ENCODE peak calls at places on chromosome 1, in six cellular contexts. D, V, Y, A, B and C are unnamed samples. For H3K36me3 and H3K4me1, the result is how much of the 10 kb centered on the place peaks cover.

GRCh38 chr1:46480959-46481646 is 8.5 kb upstream of the DMBX1 start:
- DNase-seq in D (no peak), V (no peak), Y (no peak), A (no peak), B (no peak), C (no peak)

GRCh38 chr1:51313961-51314777 is 16.2 kb downstream of the TTC39A start:
- DNase-seq in D (peak), V (no peak), Y (peak), A (no peak), B (peak), C (no peak)

GRCh38 chr1:85116856-85117255 is 68.6 kb upstream of the MCOLN3 start:
- DNase-seq in D (no peak), V (no peak), Y (no peak), A (no peak), B (no peak), C (no peak)

GRCh38 chr1:14511281-14511680 is 87.2 kb upstream of the KAZN start:
- DNase-seq in D (no peak), V (no peak), Y (no peak), A (no peak), B (no peak), C (no peak)

GRCh38 chr1:206935491-206936067 is 10.7 kb downstream of the PIGR start:
- DNase-seq in D (peak), V (peak), Y (no peak), A (peak), B (no peak), C (no peak)

GRCh38 chr1:151612506-151613274 is 840 bp downstream of the SNX27 start:
- DNase-seq in D (no peak), V (peak), Y (peak), A (peak), B (peak), C (no peak)

GRCh38 chr1:12344611-12345299 is 114.9 kb downstream of the VPS13D start:
- DNase-seq in D (no peak), V (no peak), Y (no peak), A (no peak), B (peak), C (peak)

GRCh38 chr1:25022361-25023189 is 92.5 kb upstream of the RUNX3 start:
- DNase-seq in D (peak), V (no peak), Y (peak), A (peak), B (peak), C (peak)

GRCh38 chr1:181083842-181084605 is 4.5 kb upstream of the IER5 start:
- DNase-seq in D (no peak), V (peak), Y (peak), A (peak), B (peak), C (no peak)

GRCh38 chr1:145777357-145778145 is 46.3 kb downstream of the RNF115 start:
- DNase-seq in D (no peak), V (no peak), Y (no peak), A (no peak), B (no peak), C (no peak)

GRCh38 chr1:112721966-112722524 is 6.9 kb upstream of the PPM1J start:
- DNase-seq in D (no peak), V (no peak), Y (no peak), A (no peak), B (peak), C (peak)

GRCh38 chr1:192003295-192004083 is 154.8 kb upstream of the RGS18 start:
- DNase-seq in D (no peak), V (no peak), Y (no peak), A (no peak), B (no peak), C (no peak)

GRCh38 chr1:210655511-210655910 is 326.8 kb downstream of the HHAT start:
- DNase-seq in D (peak), V (no peak), Y (no peak), A (no peak), B (no peak), C (no peak)

GRCh38 chr1:49163041-49163440 is 386.4 kb upstream of the BEND5 start:
- DNase-seq in D (no peak), V (no peak), Y (no peak), A (no peak), B (no peak), C (no peak)

GRCh38 chr1:94729287-94729686 is 90.9 kb upstream of the SLC44A3 start:
- DNase-seq in D (peak), V (no peak), Y (no peak), A (no peak), B (no peak), C (no peak)

GRCh38 chr1:16189003-16189402 is 23.4 kb downstream of the ARHGEF19 start:
- DNase-seq in D (no peak), V (no peak), Y (no peak), A (no peak), B (peak), C (no peak)

GRCh38 chr1:85398391-85399064 is 66.4 kb downstream of the DDAH1 start:
- DNase-seq in D (peak), V (no peak), Y (no peak), A (no peak), B (no peak), C (no peak)

GRCh38 chr1:225835752-225836151 is 25.8 kb downstream of the EPHX1 start:
- DNase-seq in D (peak), V (no peak), Y (peak), A (no peak), B (peak), C (peak)

GRCh38 chr1:21259316-21260076 is 30.8 kb downstream of the ECE1 start:
- DNase-seq in D (no peak), V (no peak), Y (no peak), A (no peak), B (no peak), C (no peak)

GRCh38 chr1:5649795-5650194 is 342.4 kb downstream of the NPHP4 start:
- DNase-seq in D (no peak), V (no peak), Y (no peak), A (no peak), B (no peak), C (no peak)

GRCh38 chr1:66925558-66925910 is 744 bp downstream of the MIER1 start:
- DNase-seq in D (no peak), V (no peak), Y (no peak), A (no peak), B (no peak), C (no peak)

GRCh38 chr1:201964266-201964665 is 9.0 kb downstream of the TIMM17A start:
- DNase-seq in D (peak), V (no peak), Y (no peak), A (no peak), B (no peak), C (no peak)

GRCh38 chr1:165871311-165872067 is 44.1 kb downstream of the UCK2 start:
- DNase-seq in D (peak), V (peak), Y (no peak), A (peak), B (no peak), C (no peak)

GRCh38 chr1:226571901-226572300 is 23.3 kb downstream of the STUM start:
- DNase-seq in D (no peak), V (no peak), Y (no peak), A (no peak), B (peak), C (no peak)

GRCh38 chr1:172498858-172499257 is 34.1 kb upstream of the SUCO start:
- DNase-seq in D (no peak), V (no peak), Y (no peak), A (no peak), B (no peak), C (no peak)

GRCh38 chr1:41673355-41673754 is 188.9 kb upstream of the EDN2 start:
- DNase-seq in D (peak), V (no peak), Y (no peak), A (peak), B (no peak), C (no peak)

GRCh38 chr1:174206148-174206826 is 47.0 kb downstream of the RABGAP1L start:
- DNase-seq in D (no peak), V (no peak), Y (no peak), A (no peak), B (no peak), C (no peak)

GRCh38 chr1:156750932-156751723 is at the start of gene HDGF:
- DNase-seq in D (no peak), V (peak), Y (peak), A (no peak), B (peak), C (no peak)

GRCh38 chr1:10561497-10561896 is 86.7 kb downstream of the PEX14 start:
- DNase-seq in D (peak), V (no peak), Y (no peak), A (no peak), B (no peak), C (no peak)

GRCh38 chr1:246703581-246703980 is 20.6 kb upstream of the SCCPDH start:
- DNase-seq in D (no peak), V (no peak), Y (no peak), A (no peak), B (no peak), C (no peak)

GRCh38 chr1:170445096-170445495 is 86.9 kb upstream of the GORAB start:
- DNase-seq in D (peak), V (no peak), Y (no peak), A (no peak), B (no peak), C (no peak)

GRCh38 chr1:15751739-15752138 is 6.9 kb upstream of the FBLIM1 start:
- DNase-seq in D (no peak), V (no peak), Y (no peak), A (no peak), B (no peak), C (no peak)

GRCh38 chr1:95007687-95008086 is 65.1 kb downstream of the ALG14 start:
- DNase-seq in D (no peak), V (no peak), Y (no peak), A (no peak), B (no peak), C (no peak)

GRCh38 chr1:24047101-24047459 is 64.9 kb downstream of the MYOM3 start:
- DNase-seq in D (peak), V (no peak), Y (peak), A (no peak), B (peak), C (peak)

GRCh38 chr1:28506907-28507246 is 1.0 kb downstream of the RCC1 start:
- DNase-seq in D (no peak), V (no peak), Y (no peak), A (no peak), B (no peak), C (no peak)

GRCh38 chr1:28507247-28507645 is 1.4 kb downstream of the RCC1 start:
- DNase-seq in D (no peak), V (peak), Y (no peak), A (no peak), B (no peak), C (no peak)

GRCh38 chr1:28509705-28510349 is 4.0 kb downstream of the RCC1 start:
- DNase-seq in D (no peak), V (no peak), Y (no peak), A (no peak), B (no peak), C (no peak)

GRCh38 chr1:28507646-28508434 is 2.0 kb downstream of the RCC1 start:
- DNase-seq in D (no peak), V (no peak), Y (no peak), A (no peak), B (no peak), C (no peak)

GRCh38 chr1:28508435-28508754 is 2.6 kb downstream of the RCC1 start:
- DNase-seq in D (no peak), V (peak), Y (no peak), A (no peak), B (no peak), C (no peak)
- H3K36me3 ChIP-seq in D (under half), V (under half), Y (under half), A (under half), B (under half), C (half or more)

GRCh38 chr1:87056974-87057373 is 142.5 kb downstream of the HS2ST1 start:
- DNase-seq in D (no peak), V (no peak), Y (no peak), A (no peak), B (no peak), C (no peak)

GRCh38 chr1:87048237-87048636 is 133.8 kb downstream of the HS2ST1 start:
- DNase-seq in D (no peak), V (no peak), Y (no peak), A (no peak), B (no peak), C (no peak)

GRCh38 chr1:87052986-87053385 is 138.6 kb downstream of the HS2ST1 start:
- DNase-seq in D (no peak), V (no peak), Y (no peak), A (no peak), B (no peak), C (no peak)

GRCh38 chr1:87052400-87052799 is 138.0 kb downstream of the HS2ST1 start:
- DNase-seq in D (no peak), V (no peak), Y (no peak), A (no peak), B (no peak), C (no peak)

GRCh38 chr1:87051965-87052364 is 137.5 kb downstream of the HS2ST1 start:
- DNase-seq in D (no peak), V (no peak), Y (no peak), A (no peak), B (no peak), C (no peak)
- H3K27ac ChIP-seq in D (no peak), V (no peak), Y (no peak), A (no peak), B (no peak), C (no peak)

DNA sequence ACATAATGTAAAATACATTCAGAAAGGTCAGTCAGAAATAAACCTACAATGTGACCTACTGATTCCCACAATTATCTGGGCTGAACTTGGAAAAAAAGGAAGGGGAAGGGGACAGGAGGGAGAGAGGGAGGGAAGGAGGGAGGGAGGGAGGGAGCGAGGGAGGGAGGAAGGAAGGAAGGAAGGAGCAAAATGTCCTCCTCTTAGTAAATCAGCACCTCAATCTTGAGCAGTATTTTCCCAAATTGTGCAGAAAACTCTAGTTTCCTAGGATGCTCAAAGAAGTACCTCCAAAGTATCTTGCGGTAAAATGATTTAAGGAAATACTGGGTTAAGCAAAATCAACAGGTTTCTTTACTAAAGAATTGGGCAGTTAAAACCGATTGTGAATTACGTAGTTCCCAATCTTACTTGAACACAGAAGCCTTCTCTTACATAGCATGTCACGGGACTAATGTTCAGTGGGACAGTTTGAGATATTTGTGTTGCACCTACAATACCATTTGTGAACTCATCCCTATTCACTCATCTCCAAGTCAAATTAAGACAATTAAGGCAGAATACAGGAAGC is 51.0 kb upstream of the ASPM start:
- DNase-seq in D (no peak), V (no peak), Y (no peak), A (no peak), B (no peak), C (no peak)
- H3K4me1 ChIP-seq in D (under half), V (under half), Y (under half), A (half or more), B (under half), C (under half)

DNA sequence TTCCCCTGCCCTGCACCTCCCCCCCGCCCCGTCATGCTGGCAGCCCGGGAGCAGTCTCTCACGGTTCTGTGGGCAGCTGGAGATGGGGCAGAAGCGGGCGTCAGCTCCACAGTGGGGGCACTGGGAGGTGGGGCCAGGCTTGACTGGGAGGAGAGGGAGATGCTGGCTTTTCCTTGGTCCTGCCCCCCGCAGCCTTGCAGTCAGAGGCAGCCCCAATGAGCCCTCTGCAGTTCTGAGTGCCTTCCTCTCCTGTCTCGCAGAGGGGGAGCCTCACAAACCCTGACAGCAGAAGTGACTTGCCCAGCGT is 21.7 kb downstream of the ARHGEF10L start:
- DNase-seq in D (no peak), V (no peak), Y (no peak), A (no peak), B (peak), C (no peak)
- H3K36me3 ChIP-seq in D (under half), V (under half), Y (under half), A (under half), B (under half), C (under half)

DNA sequence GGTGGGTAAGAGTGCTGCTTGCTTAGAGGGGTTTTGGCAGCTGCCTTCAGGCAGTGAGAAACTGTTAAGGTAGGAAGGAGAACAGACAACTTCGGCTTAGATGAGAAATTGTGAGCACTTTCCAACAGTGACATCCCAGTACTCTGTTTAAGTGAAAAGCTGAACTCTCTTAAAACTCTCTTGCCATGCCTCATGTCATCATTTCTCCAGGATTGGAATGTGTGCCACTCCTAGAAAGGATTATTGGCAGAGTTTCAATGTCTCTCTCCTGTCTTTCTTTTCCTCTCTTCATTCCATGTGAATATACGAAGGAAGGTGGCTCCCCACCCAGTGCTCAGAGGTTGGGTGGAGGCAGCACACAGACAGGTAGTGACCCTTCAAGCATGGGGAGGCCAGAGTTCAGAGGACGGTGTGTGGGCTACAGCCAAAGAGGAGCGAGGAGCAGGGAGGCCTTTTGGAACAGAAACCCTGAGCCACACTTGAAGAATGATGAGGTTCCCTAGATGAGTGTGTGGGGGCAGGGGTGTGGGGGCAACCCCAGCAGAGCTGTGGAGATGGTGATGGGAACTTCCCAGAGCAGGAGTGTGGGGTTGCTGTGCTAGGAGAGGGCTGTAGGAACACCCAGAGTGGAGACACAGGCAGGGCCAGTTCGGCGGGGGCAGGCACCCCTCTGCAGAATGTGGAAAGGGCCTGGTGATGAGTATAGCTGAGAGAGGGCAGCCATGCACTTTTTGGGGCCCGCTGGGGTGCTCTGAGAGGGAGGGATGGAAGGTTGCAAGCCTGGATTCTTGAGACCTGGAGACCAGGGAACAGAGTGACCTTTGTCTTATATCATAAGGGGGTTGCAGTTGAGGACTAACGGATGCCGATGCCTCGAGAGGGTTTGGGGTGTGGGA is 58.8 kb downstream of the GALNT2 start:
- DNase-seq in D (peak), V (no peak), Y (no peak), A (no peak), B (no peak), C (no peak)
- H3K27ac ChIP-seq in D (no peak), V (no peak), Y (no peak), A (peak), B (no peak), C (no peak)

GRCh38 chr1:241707442-241707841 is 55.4 kb downstream of the WDR64 start:
- DNase-seq in D (no peak), V (no peak), Y (no peak), A (no peak), B (no peak), C (no peak)
- H3K4me1 ChIP-seq in D (under half), V (under half), Y (under half), A (under half), B (under half), C (under half)

GRCh38 chr1:228393268-228393699 is 13.4 kb downstream of the TRIM11 start:
- DNase-seq in D (peak), V (peak), Y (no peak), A (no peak), B (peak), C (no peak)
- H3K36me3 ChIP-seq in D (under half), V (under half), Y (under half), A (under half), B (under half), C (under half)

GRCh38 chr1:205258313-205259176 is 30.8 kb downstream of the TMCC2 start:
- DNase-seq in D (peak), V (no peak), Y (no peak), A (no peak), B (no peak), C (no peak)
- H3K27ac ChIP-seq in D (no peak), V (no peak), Y (no peak), A (no peak), B (no peak), C (no peak)

DNA sequence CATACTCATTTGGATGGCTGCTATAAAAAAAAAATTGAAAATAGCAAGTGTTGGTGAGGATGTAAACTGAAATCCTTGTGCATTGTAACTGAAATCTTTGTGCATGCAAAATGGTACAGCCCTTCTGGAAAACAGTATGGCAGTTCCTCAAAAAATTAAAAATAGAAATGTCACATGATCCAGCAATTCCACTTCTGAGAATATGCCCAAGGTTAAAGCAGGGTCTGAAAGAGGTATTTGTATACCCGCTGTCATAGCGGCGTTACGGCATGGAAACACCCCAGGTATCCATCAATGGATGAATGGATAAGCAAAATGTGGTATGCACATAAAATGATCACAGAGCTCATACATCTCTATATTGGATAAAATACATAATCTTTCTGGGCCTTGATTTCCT is 116.7 kb downstream of the RUSC1 start:
- DNase-seq in D (no peak), V (no peak), Y (no peak), A (no peak), B (no peak), C (no peak)
- H3K4me1 ChIP-seq in D (under half), V (under half), Y (under half), A (under half), B (under half), C (under half)